ENCODE peak calls at places on chromosomes 13 and 19, in nine cellular contexts. X is fibroblast of the aortic adventitia, B is GM12878, M is cardiac muscle cell, Z is AG09309, R is breast epithelium, L is lung, O is A549, Y is astrocyte of the cerebellum. K is an unnamed sample.

GRCh38 chr13:98752111-98752941 is at the start of gene SLC15A1:
- DNase-seq in X (no peak), B (no peak), M (peak), Z (no peak), R (no peak), L (no peak), O (no peak), Y (no peak), K (no peak)

GRCh38 chr13:67122251-67122650 is 107.9 kb downstream of the PCDH9 start:
- DNase-seq in X (no peak), B (no peak), M (no peak), Z (no peak), R (no peak), L (no peak), O (no peak), Y (no peak), K (no peak)

GRCh38 chr13:42878721-42879120 is 97.3 kb downstream of the FAM216B start:
- DNase-seq in X (peak), B (no peak), M (no peak), Z (no peak), R (no peak), L (no peak), O (no peak), Y (no peak), K (peak)

GRCh38 chr13:34555988-34556387 is 386.1 kb upstream of the NBEA start:
- DNase-seq in X (no peak), B (no peak), M (peak), Z (no peak), R (no peak), L (no peak), O (no peak), Y (no peak), K (no peak)

GRCh38 chr19:40811478-40812341 is 12.7 kb downstream of the EGLN2 start:
- DNase-seq in X (no peak), B (no peak), M (peak), Z (no peak), R (no peak), L (no peak), O (no peak), Y (no peak), K (peak)

GRCh38 chr19:40392894-40393517 is 3.0 kb upstream of the HIPK4 start:
- DNase-seq in X (no peak), B (no peak), M (no peak), Z (no peak), R (peak), L (peak), O (peak), Y (no peak), K (peak)

GRCh38 chr13:99774644-99775043 is 196.9 kb downstream of the ZIC5 start:
- DNase-seq in X (no peak), B (no peak), M (no peak), Z (no peak), R (no peak), L (no peak), O (no peak), Y (no peak), K (no peak)

GRCh38 chr13:39864221-39864620 is 208.8 kb downstream of the COG6 start:
- DNase-seq in X (no peak), B (no peak), M (no peak), Z (no peak), R (no peak), L (no peak), O (no peak), Y (no peak), K (no peak)

GRCh38 chr13:108146642-108147041 is 68.7 kb downstream of the LIG4 start:
- DNase-seq in X (no peak), B (no peak), M (peak), Z (no peak), R (no peak), L (no peak), O (no peak), Y (no peak), K (no peak)

GRCh38 chr13:75760182-75760981 is 124.3 kb downstream of the LMO7 start:
- DNase-seq in X (no peak), B (no peak), M (peak), Z (no peak), R (no peak), L (peak), O (peak), Y (no peak), K (peak)

GRCh38 chr13:42478531-42479156 is 95.3 kb upstream of the TNFSF11 start:
- DNase-seq in X (peak), B (no peak), M (peak), Z (no peak), R (no peak), L (no peak), O (peak), Y (peak), K (peak)

GRCh38 chr13:100306042-100306441 is 217.1 kb downstream of the PCCA start:
- DNase-seq in X (no peak), B (no peak), M (no peak), Z (no peak), R (no peak), L (no peak), O (no peak), Y (no peak), K (no peak)

GRCh38 chr19:18501351-18501750 is 20.5 kb downstream of the ELL start:
- DNase-seq in X (no peak), B (no peak), M (no peak), Z (no peak), R (no peak), L (no peak), O (no peak), Y (no peak), K (no peak)

GRCh38 chr13:34749046-34749445 is 193.0 kb upstream of the NBEA start:
- DNase-seq in X (no peak), B (no peak), M (no peak), Z (no peak), R (no peak), L (no peak), O (no peak), Y (no peak), K (no peak)

GRCh38 chr13:99005609-99006008 is 27.7 kb upstream of the DOCK9 start:
- DNase-seq in X (no peak), B (no peak), M (no peak), Z (no peak), R (no peak), L (no peak), O (no peak), Y (no peak), K (no peak)

GRCh38 chr19:2333027-2333806 is 4.7 kb downstream of the SPPL2B start:
- DNase-seq in X (no peak), B (no peak), M (no peak), Z (no peak), R (no peak), L (no peak), O (no peak), Y (no peak), K (no peak)

GRCh38 chr13:109381546-109382180 is 404.7 kb downstream of the IRS2 start:
- DNase-seq in X (no peak), B (no peak), M (no peak), Z (peak), R (no peak), L (no peak), O (no peak), Y (peak), K (peak)

GRCh38 chr13:36919833-36920611 is at the start of gene SMAD9:
- DNase-seq in X (peak), B (no peak), M (peak), Z (no peak), R (peak), L (peak), O (peak), Y (peak), K (peak)

GRCh38 chr13:97976551-97977375 is 23.3 kb downstream of the IPO5 start:
- DNase-seq in X (no peak), B (no peak), M (no peak), Z (no peak), R (no peak), L (no peak), O (no peak), Y (no peak), K (no peak)

GRCh38 chr19:15758379-15758778 is 20.6 kb downstream of the OR10H3 start:
- DNase-seq in X (no peak), B (no peak), M (no peak), Z (no peak), R (no peak), L (no peak), O (no peak), Y (no peak), K (no peak)

GRCh38 chr19:15759962-15760565 is 22.3 kb downstream of the OR10H3 start:
- DNase-seq in X (no peak), B (no peak), M (no peak), Z (no peak), R (no peak), L (no peak), O (no peak), Y (no peak), K (no peak)
- TF ChIP-seq CTCF in X (no peak), B (peak), M (no peak), Z (no peak), R (no peak), L (no peak), O (peak), Y (no peak), K (no peak)

GRCh38 chr19:43779147-43779819 is 1.5 kb downstream of the KCNN4 start:
- DNase-seq in X (no peak), B (no peak), M (no peak), Z (no peak), R (peak), L (no peak), O (no peak), Y (no peak), K (no peak)

GRCh38 chr19:43778651-43779050 is 2.1 kb downstream of the KCNN4 start:
- DNase-seq in X (no peak), B (no peak), M (no peak), Z (no peak), R (no peak), L (no peak), O (no peak), Y (no peak), K (no peak)

GRCh38 chr19:43775299-43775890 is 5.4 kb downstream of the KCNN4 start:
- DNase-seq in X (no peak), B (no peak), M (no peak), Z (no peak), R (no peak), L (no peak), O (no peak), Y (no peak), K (no peak)

GRCh38 chr19:43776285-43776684 is 4.5 kb downstream of the KCNN4 start:
- DNase-seq in X (no peak), B (no peak), M (no peak), Z (no peak), R (no peak), L (no peak), O (no peak), Y (no peak), K (no peak)

GRCh38 chr19:43777163-43777700 is 3.5 kb downstream of the KCNN4 start:
- DNase-seq in X (no peak), B (no peak), M (no peak), Z (no peak), R (no peak), L (no peak), O (peak), Y (no peak), K (peak)
- H3K4me3 ChIP-seq in X (no peak), B (peak), M (no peak), Z (no peak), R (peak), L (no peak), O (no peak), Y (no peak), K (no peak)

DNA sequence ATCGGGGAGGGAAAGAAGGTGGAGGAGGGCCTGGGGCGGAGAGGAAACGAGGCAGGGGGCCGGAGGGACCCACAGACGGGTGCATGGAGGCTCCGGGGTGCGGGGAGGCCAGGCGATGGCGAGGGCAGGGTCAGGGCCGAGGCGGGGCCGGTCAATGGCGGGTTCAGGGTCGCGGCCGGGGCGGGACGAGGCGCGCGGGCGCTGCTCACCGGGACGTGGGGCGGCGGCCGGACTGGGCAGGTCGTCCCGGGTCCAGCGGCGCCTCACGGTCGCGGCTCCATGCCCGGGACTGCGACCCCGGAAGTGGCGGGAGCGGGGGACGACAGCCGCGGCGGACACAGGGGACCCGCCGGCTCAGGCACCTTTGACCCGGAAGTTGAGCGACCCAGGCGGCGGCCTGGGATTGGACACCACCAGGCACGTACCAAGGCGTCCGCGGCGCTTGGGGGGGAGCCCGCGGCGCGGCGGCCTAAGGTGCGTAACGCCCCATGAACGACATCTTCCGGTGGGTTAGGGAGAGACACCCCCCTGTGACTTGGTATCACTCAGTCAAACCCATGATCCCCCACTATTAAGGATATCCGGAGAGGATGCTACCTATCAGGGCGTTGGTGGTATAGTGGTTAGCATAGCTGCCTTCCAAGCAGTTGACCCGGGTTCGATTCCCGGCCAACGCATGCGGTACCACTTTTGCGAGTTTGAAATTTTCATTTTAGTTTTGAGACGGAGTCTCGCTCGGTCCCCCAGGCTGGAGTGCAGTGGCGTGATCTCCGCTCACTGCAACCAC is at the start of gene DPP9:
- DNase-seq in X (peak), B (peak), M (peak), Z (peak), R (peak), L (peak), O (peak), Y (peak), K (peak)
- TF ChIP-seq CTCF in X (peak), B (peak), M (peak), Z (peak), R (peak), L (no peak), O (peak), Y (no peak), K (peak)

GRCh38 chr19:44809856-44810554 is 1.1 kb downstream of the BCAM start:
- DNase-seq in X (no peak), B (no peak), M (no peak), Z (no peak), R (no peak), L (no peak), O (no peak), Y (no peak), K (no peak)
- H3K4me3 ChIP-seq in X (no peak), B (no peak), M (peak), Z (no peak), R (peak), L (peak), O (peak), Y (no peak), K (no peak)

DNA sequence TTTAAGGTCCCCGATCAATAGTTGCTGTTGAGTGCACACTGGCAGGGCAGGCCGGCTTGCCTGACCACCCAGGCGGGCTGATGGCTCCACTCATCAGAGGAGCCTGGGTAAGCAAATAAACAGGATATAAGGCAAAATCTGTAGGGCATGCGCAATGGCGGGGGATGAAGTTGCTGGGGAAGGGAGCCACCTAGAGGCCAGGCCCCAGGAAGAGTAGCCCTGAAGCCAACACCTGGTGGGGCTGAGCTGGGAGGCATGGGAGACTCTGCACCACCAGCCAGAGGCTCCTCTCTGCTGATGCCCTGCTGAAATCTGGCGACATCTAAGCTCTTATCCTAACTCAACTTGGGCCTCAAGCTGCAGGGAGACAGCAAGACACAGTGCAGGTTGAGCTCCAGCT is 324.3 kb downstream of the ZNF536 start:
- DNase-seq in X (peak), B (no peak), M (peak), Z (no peak), R (no peak), L (no peak), O (peak), Y (no peak), K (peak)
- TF ChIP-seq CTCF in X (peak), B (no peak), M (peak), Z (peak), R (no peak), L (no peak), O (peak), Y (peak), K (peak)

GRCh38 chr19:37160153-37160552 is 12.3 kb downstream of the ZNF585A start:
- DNase-seq in X (no peak), B (no peak), M (no peak), Z (no peak), R (no peak), L (no peak), O (no peak), Y (no peak), K (no peak)
- H3K4me3 ChIP-seq in X (no peak), B (no peak), M (no peak), Z (no peak), R (no peak), L (no peak), O (no peak), Y (no peak), K (no peak)

GRCh38 chr13:111893607-111894443 is 173.1 kb upstream of the SOX1 start:
- DNase-seq in X (no peak), B (no peak), M (peak), Z (no peak), R (no peak), L (no peak), O (no peak), Y (no peak), K (no peak)
- TF ChIP-seq CTCF in X (no peak), B (no peak), M (no peak), Z (no peak), R (no peak), L (no peak), O (no peak), Y (no peak), K (no peak)

GRCh38 chr19:11382898-11383705 is 1.0 kb downstream of the EPOR start:
- DNase-seq in X (no peak), B (no peak), M (peak), Z (no peak), R (no peak), L (peak), O (peak), Y (no peak), K (peak)
- H3K4me3 ChIP-seq in X (peak), B (no peak), M (peak), Z (no peak), R (peak), L (peak), O (peak), Y (peak), K (peak)

K was measured in choroid plexus epithelial cell.